ENCODE peak calls at places on chromosomes 1 and 21, in four cellular contexts. One of them, this sample, is unnamed.

GRCh38 chr1:93374334-93375106 is 28.8 kb downstream of the DR1 start:
- DNase-seq in HCT116: no peak
- DNase-seq in activated CD8-positive, alpha-beta memory T cell treated with anti-CD3 and anti-CD28 coated beads for 1 hour: no peak
- DNase-seq in adipocyte: no peak
- DNase-seq in this sample: no peak

GRCh38 chr1:236185687-236186086 is 43.3 kb downstream of the GPR137B start:
- DNase-seq in activated CD8-positive, alpha-beta memory T cell treated with anti-CD3 and anti-CD28 coated beads for 1 hour: no peak
- DNase-seq in adipocyte: no peak
- DNase-seq in HCT116: no peak
- DNase-seq in this sample: no peak

GRCh38 chr1:230503741-230504140 is 77.6 kb upstream of the PGBD5 start:
- DNase-seq in activated CD8-positive, alpha-beta memory T cell treated with anti-CD3 and anti-CD28 coated beads for 1 hour: no peak
- DNase-seq in adipocyte: no peak
- DNase-seq in HCT116: no peak
- DNase-seq in this sample: no peak

GRCh38 chr21:8998946-8999681 is 1522.3 kb upstream of the TPTE start:
- DNase-seq in HCT116: no peak
- DNase-seq in activated CD8-positive, alpha-beta memory T cell treated with anti-CD3 and anti-CD28 coated beads for 1 hour: no peak
- DNase-seq in adipocyte: no peak
- DNase-seq in this sample: peak

GRCh38 chr1:27527223-27527856 is 37.4 kb upstream of the WASF2 start:
- DNase-seq in HCT116: no peak
- DNase-seq in adipocyte: no peak
- DNase-seq in activated CD8-positive, alpha-beta memory T cell treated with anti-CD3 and anti-CD28 coated beads for 1 hour: no peak
- DNase-seq in this sample: no peak

GRCh38 chr1:219582865-219583264 is 30.0 kb downstream of the ZC3H11B start:
- DNase-seq in adipocyte: no peak
- DNase-seq in activated CD8-positive, alpha-beta memory T cell treated with anti-CD3 and anti-CD28 coated beads for 1 hour: no peak
- DNase-seq in HCT116: no peak
- DNase-seq in this sample: no peak

GRCh38 chr1:230861489-230861888 is 6.8 kb downstream of the C1orf198 start:
- DNase-seq in HCT116: no peak
- DNase-seq in activated CD8-positive, alpha-beta memory T cell treated with anti-CD3 and anti-CD28 coated beads for 1 hour: no peak
- DNase-seq in adipocyte: no peak
- DNase-seq in this sample: no peak

GRCh38 chr1:155000475-155000724 is 2.2 kb upstream of the ZBTB7B start:
- DNase-seq in adipocyte: no peak
- DNase-seq in activated CD8-positive, alpha-beta memory T cell treated with anti-CD3 and anti-CD28 coated beads for 1 hour: no peak
- DNase-seq in HCT116: no peak
- DNase-seq in this sample: peak

GRCh38 chr1:152043870-152044269 is 7.1 kb upstream of the S100A11 start:
- DNase-seq in activated CD8-positive, alpha-beta memory T cell treated with anti-CD3 and anti-CD28 coated beads for 1 hour: no peak
- DNase-seq in HCT116: no peak
- DNase-seq in adipocyte: no peak
- DNase-seq in this sample: no peak

GRCh38 chr1:25896266-25896665 is 10.0 kb downstream of the STMN1 start:
- DNase-seq in adipocyte: peak
- DNase-seq in HCT116: no peak
- DNase-seq in activated CD8-positive, alpha-beta memory T cell treated with anti-CD3 and anti-CD28 coated beads for 1 hour: no peak
- DNase-seq in this sample: no peak

GRCh38 chr1:85421179-85421578 is 43.8 kb downstream of the DDAH1 start:
- DNase-seq in adipocyte: no peak
- DNase-seq in activated CD8-positive, alpha-beta memory T cell treated with anti-CD3 and anti-CD28 coated beads for 1 hour: no peak
- DNase-seq in HCT116: no peak
- DNase-seq in this sample: no peak

GRCh38 chr1:165376041-165376810 is 19.7 kb upstream of the LMX1A start:
- DNase-seq in HCT116: no peak
- DNase-seq in activated CD8-positive, alpha-beta memory T cell treated with anti-CD3 and anti-CD28 coated beads for 1 hour: no peak
- DNase-seq in adipocyte: peak
- DNase-seq in this sample: no peak

GRCh38 chr1:165403835-165404482 is 41.0 kb downstream of the RXRG start:
- DNase-seq in HCT116: peak
- DNase-seq in activated CD8-positive, alpha-beta memory T cell treated with anti-CD3 and anti-CD28 coated beads for 1 hour: no peak
- DNase-seq in adipocyte: peak
- DNase-seq in this sample: peak

GRCh38 chr21:36647279-36648093 is 51.4 kb upstream of the SIM2 start:
- DNase-seq in HCT116: no peak
- DNase-seq in adipocyte: peak
- DNase-seq in activated CD8-positive, alpha-beta memory T cell treated with anti-CD3 and anti-CD28 coated beads for 1 hour: no peak
- DNase-seq in this sample: peak

GRCh38 chr1:15260418-15261154 is 13.6 kb downstream of the FHAD1 start:
- DNase-seq in activated CD8-positive, alpha-beta memory T cell treated with anti-CD3 and anti-CD28 coated beads for 1 hour: no peak
- DNase-seq in HCT116: peak
- DNase-seq in adipocyte: no peak
- DNase-seq in this sample: no peak

GRCh38 chr1:245079021-245079609 is 75.7 kb upstream of the KIF26B start:
- DNase-seq in adipocyte: peak
- DNase-seq in HCT116: peak
- DNase-seq in activated CD8-positive, alpha-beta memory T cell treated with anti-CD3 and anti-CD28 coated beads for 1 hour: no peak
- DNase-seq in this sample: peak

GRCh38 chr1:93344886-93345632 is 648 bp upstream of the DR1 start:
- DNase-seq in adipocyte: no peak
- DNase-seq in HCT116: no peak
- DNase-seq in activated CD8-positive, alpha-beta memory T cell treated with anti-CD3 and anti-CD28 coated beads for 1 hour: no peak
- DNase-seq in this sample: no peak

GRCh38 chr1:14945132-14946010 is 208.2 kb upstream of the TMEM51 start:
- DNase-seq in HCT116: no peak
- DNase-seq in activated CD8-positive, alpha-beta memory T cell treated with anti-CD3 and anti-CD28 coated beads for 1 hour: no peak
- DNase-seq in adipocyte: peak
- DNase-seq in this sample: no peak

GRCh38 chr1:207070811-207071210 is 17.7 kb downstream of the PFKFB2 start:
- DNase-seq in adipocyte: no peak
- DNase-seq in HCT116: no peak
- DNase-seq in activated CD8-positive, alpha-beta memory T cell treated with anti-CD3 and anti-CD28 coated beads for 1 hour: no peak
- DNase-seq in this sample: no peak

GRCh38 chr21:46634427-46634826 is 1.0 kb upstream of the PRMT2 start:
- DNase-seq in HCT116: no peak
- DNase-seq in activated CD8-positive, alpha-beta memory T cell treated with anti-CD3 and anti-CD28 coated beads for 1 hour: no peak
- DNase-seq in adipocyte: no peak
- DNase-seq in this sample: no peak